ENCODE peak calls at places on chromosomes 11 and 22, in ten cellular contexts. One of them, this sample, is unnamed.

GRCh38 chr11:68646832-68647231 is 37.5 kb upstream of the GAL start:
- DNase-seq in activated CD8-positive, alpha-beta memory T cell treated with anti-CD3 and anti-CD28 coated beads, Interleukin-2, amount 50 U/mL, for 4 hours: no peak
- DNase-seq in Ammon's horn: no peak
- DNase-seq in stimulated activated CD8-positive, alpha-beta memory T cell treated with anti-CD3 and anti-CD28 coated beads, Interleukin-4, amount 100 ng/mL, for 1 hour: no peak
- DNase-seq in NCI-H1930: no peak
- DNase-seq in midbrain: no peak
- DNase-seq in NCI-H1105: no peak
- DNase-seq in SW480: no peak
- DNase-seq in choroid plexus epithelial cell: no peak
- DNase-seq in iPS-NIHi11: no peak
- DNase-seq in this sample: no peak

GRCh38 chr11:124830749-124831148 is 30.5 kb upstream of the MSANTD2 start:
- DNase-seq in NCI-H1930: no peak
- DNase-seq in stimulated activated CD8-positive, alpha-beta memory T cell treated with anti-CD3 and anti-CD28 coated beads, Interleukin-4, amount 100 ng/mL, for 1 hour: no peak
- DNase-seq in iPS-NIHi11: no peak
- DNase-seq in choroid plexus epithelial cell: no peak
- DNase-seq in Ammon's horn: no peak
- DNase-seq in midbrain: no peak
- DNase-seq in activated CD8-positive, alpha-beta memory T cell treated with anti-CD3 and anti-CD28 coated beads, Interleukin-2, amount 50 U/mL, for 4 hours: no peak
- DNase-seq in SW480: peak; percentile 56
- DNase-seq in NCI-H1105: no peak
- DNase-seq in this sample: no peak

GRCh38 chr11:117872962-117873827 is 3.3 kb downstream of the FXYD6 start:
- DNase-seq in Ammon's horn: no peak
- DNase-seq in SW480: no peak
- DNase-seq in stimulated activated CD8-positive, alpha-beta memory T cell treated with anti-CD3 and anti-CD28 coated beads, Interleukin-4, amount 100 ng/mL, for 1 hour: no peak
- DNase-seq in NCI-H1105: no peak
- DNase-seq in iPS-NIHi11: no peak
- DNase-seq in midbrain: no peak
- DNase-seq in activated CD8-positive, alpha-beta memory T cell treated with anti-CD3 and anti-CD28 coated beads, Interleukin-2, amount 50 U/mL, for 4 hours: no peak
- DNase-seq in NCI-H1930: no peak
- DNase-seq in choroid plexus epithelial cell: no peak
- DNase-seq in this sample: no peak

GRCh38 chr11:58592760-58593472 is 14.1 kb downstream of the ZFP91 start:
- DNase-seq in NCI-H1105: no peak
- DNase-seq in choroid plexus epithelial cell: peak; percentile 10
- DNase-seq in iPS-NIHi11: no peak
- DNase-seq in NCI-H1930: no peak
- DNase-seq in stimulated activated CD8-positive, alpha-beta memory T cell treated with anti-CD3 and anti-CD28 coated beads, Interleukin-4, amount 100 ng/mL, for 1 hour: no peak
- DNase-seq in SW480: peak; percentile 46
- DNase-seq in midbrain: no peak
- DNase-seq in activated CD8-positive, alpha-beta memory T cell treated with anti-CD3 and anti-CD28 coated beads, Interleukin-2, amount 50 U/mL, for 4 hours: peak; percentile 56
- DNase-seq in Ammon's horn: no peak
- DNase-seq in this sample: no peak

GRCh38 chr22:40428796-40429195 is 58.4 kb downstream of the SGSM3 start:
- DNase-seq in SW480: no peak
- DNase-seq in activated CD8-positive, alpha-beta memory T cell treated with anti-CD3 and anti-CD28 coated beads, Interleukin-2, amount 50 U/mL, for 4 hours: no peak
- DNase-seq in stimulated activated CD8-positive, alpha-beta memory T cell treated with anti-CD3 and anti-CD28 coated beads, Interleukin-4, amount 100 ng/mL, for 1 hour: no peak
- DNase-seq in midbrain: no peak
- DNase-seq in NCI-H1930: no peak
- DNase-seq in iPS-NIHi11: no peak
- DNase-seq in choroid plexus epithelial cell: no peak
- DNase-seq in Ammon's horn: no peak
- DNase-seq in NCI-H1105: no peak
- DNase-seq in this sample: no peak

GRCh38 chr11:32427616-32427934 is 7.8 kb downstream of the WT1 start:
- DNase-seq in SW480: no peak
- DNase-seq in Ammon's horn: no peak
- DNase-seq in stimulated activated CD8-positive, alpha-beta memory T cell treated with anti-CD3 and anti-CD28 coated beads, Interleukin-4, amount 100 ng/mL, for 1 hour: no peak
- DNase-seq in NCI-H1105: no peak
- DNase-seq in midbrain: no peak
- DNase-seq in activated CD8-positive, alpha-beta memory T cell treated with anti-CD3 and anti-CD28 coated beads, Interleukin-2, amount 50 U/mL, for 4 hours: no peak
- DNase-seq in iPS-NIHi11: no peak
- DNase-seq in NCI-H1930: no peak
- DNase-seq in choroid plexus epithelial cell: no peak
- DNase-seq in this sample: no peak

GRCh38 chr11:71418643-71419042 is 29.6 kb downstream of the DHCR7 start:
- DNase-seq in activated CD8-positive, alpha-beta memory T cell treated with anti-CD3 and anti-CD28 coated beads, Interleukin-2, amount 50 U/mL, for 4 hours: no peak
- DNase-seq in Ammon's horn: peak; percentile 59
- DNase-seq in iPS-NIHi11: no peak
- DNase-seq in NCI-H1105: no peak
- DNase-seq in choroid plexus epithelial cell: no peak
- DNase-seq in SW480: no peak
- DNase-seq in NCI-H1930: no peak
- DNase-seq in midbrain: no peak
- DNase-seq in stimulated activated CD8-positive, alpha-beta memory T cell treated with anti-CD3 and anti-CD28 coated beads, Interleukin-4, amount 100 ng/mL, for 1 hour: no peak
- DNase-seq in this sample: no peak

GRCh38 chr11:113521737-113522517 is 46.7 kb upstream of the DRD2 start:
- DNase-seq in activated CD8-positive, alpha-beta memory T cell treated with anti-CD3 and anti-CD28 coated beads, Interleukin-2, amount 50 U/mL, for 4 hours: no peak
- DNase-seq in choroid plexus epithelial cell: no peak
- DNase-seq in stimulated activated CD8-positive, alpha-beta memory T cell treated with anti-CD3 and anti-CD28 coated beads, Interleukin-4, amount 100 ng/mL, for 1 hour: no peak
- DNase-seq in Ammon's horn: no peak
- DNase-seq in NCI-H1105: no peak
- DNase-seq in iPS-NIHi11: no peak
- DNase-seq in NCI-H1930: no peak
- DNase-seq in midbrain: no peak
- DNase-seq in SW480: no peak
- DNase-seq in this sample: no peak

GRCh38 chr11:71446942-71447688 is 1.1 kb downstream of the DHCR7 start:
- DNase-seq in activated CD8-positive, alpha-beta memory T cell treated with anti-CD3 and anti-CD28 coated beads, Interleukin-2, amount 50 U/mL, for 4 hours: no peak
- DNase-seq in SW480: peak; percentile 46
- DNase-seq in Ammon's horn: no peak
- DNase-seq in NCI-H1930: no peak
- DNase-seq in stimulated activated CD8-positive, alpha-beta memory T cell treated with anti-CD3 and anti-CD28 coated beads, Interleukin-4, amount 100 ng/mL, for 1 hour: no peak
- DNase-seq in NCI-H1105: no peak
- DNase-seq in midbrain: no peak
- DNase-seq in iPS-NIHi11: no peak
- DNase-seq in choroid plexus epithelial cell: peak; percentile 92
- DNase-seq in this sample: no peak

GRCh38 chr11:2564588-2565440 is 120.0 kb downstream of the KCNQ1 start:
- DNase-seq in SW480: no peak
- DNase-seq in iPS-NIHi11: no peak
- DNase-seq in midbrain: no peak
- DNase-seq in NCI-H1105: no peak
- DNase-seq in Ammon's horn: no peak
- DNase-seq in stimulated activated CD8-positive, alpha-beta memory T cell treated with anti-CD3 and anti-CD28 coated beads, Interleukin-4, amount 100 ng/mL, for 1 hour: no peak
- DNase-seq in NCI-H1930: no peak
- DNase-seq in activated CD8-positive, alpha-beta memory T cell treated with anti-CD3 and anti-CD28 coated beads, Interleukin-2, amount 50 U/mL, for 4 hours: no peak
- DNase-seq in choroid plexus epithelial cell: no peak
- DNase-seq in this sample: no peak